ENCODE peak calls at places on chromosomes 12 and 14, in five cellular contexts. N is NT2/D1, A is heart left ventricle, Y is astrocyte of the cerebellum, R is astrocyte of the spinal cord. K is an unnamed sample.

GRCh38 chr12:121797937-121798801 is 4.7 kb upstream of the RHOF start:
- DNase-seq in N (no peak), A (peak; percentile 90), Y (no peak), R (peak; percentile 54), K (no peak)

GRCh38 chr12:99122959-99123358 is 477.9 kb downstream of the APAF1 start:
- DNase-seq in N (no peak), A (no peak), Y (no peak), R (no peak), K (no peak)

GRCh38 chr12:111408686-111409402 is 3.1 kb downstream of the SH2B3 start:
- DNase-seq in N (no peak), A (no peak), Y (no peak), R (no peak), K (no peak)

GRCh38 chr12:53737951-53738833 is 10.9 kb upstream of the CALCOCO1 start:
- DNase-seq in N (no peak), A (no peak), Y (no peak), R (no peak), K (no peak)

GRCh38 chr14:52563120-52563519 is 10.5 kb downstream of the GPR137C start:
- DNase-seq in N (no peak), A (no peak), Y (no peak), R (peak; percentile 46), K (peak; percentile 5)

GRCh38 chr14:69464379-69464778 is 20.1 kb upstream of the PLEKHD1 start:
- DNase-seq in N (no peak), A (no peak), Y (no peak), R (no peak), K (no peak)

GRCh38 chr12:24025153-24025798 is 75.8 kb upstream of the SOX5 start:
- DNase-seq in N (peak; percentile 23), A (no peak), Y (no peak), R (peak; percentile 16), K (no peak)

GRCh38 chr12:111246477-111247011 is 122.4 kb downstream of the PHETA1 start:
- DNase-seq in N (no peak), A (no peak), Y (no peak), R (no peak), K (no peak)

GRCh38 chr14:67982711-67983608 is 163.4 kb downstream of the RAD51B start:
- DNase-seq in N (no peak), A (no peak), Y (no peak), R (no peak), K (no peak)

GRCh38 chr14:67973415-67973814 is 153.8 kb downstream of the RAD51B start:
- DNase-seq in N (no peak), A (no peak), Y (no peak), R (no peak), K (no peak)

GRCh38 chr14:67971627-67972625 is 152.3 kb downstream of the RAD51B start:
- DNase-seq in N (no peak), A (no peak), Y (no peak), R (peak; percentile 33), K (no peak)

GRCh38 chr14:67975429-67975828 is 155.8 kb downstream of the RAD51B start:
- DNase-seq in N (no peak), A (no peak), Y (no peak), R (no peak), K (no peak)

GRCh38 chr14:67977468-67978034 is 158.0 kb downstream of the RAD51B start:
- DNase-seq in N (no peak), A (no peak), Y (no peak), R (no peak), K (no peak)
- H3K4me3 ChIP-seq in N (no peak overlapping the region), A (no peak overlapping the region), Y (no peak overlapping the region), R (no peak overlapping the region), K (no peak overlapping the region)

GRCh38 chr12:9752145-9752717 is 8.5 kb downstream of the CD69 start:
- DNase-seq in N (no peak), A (no peak), Y (no peak), R (no peak), K (no peak)

GRCh38 chr12:9753042-9753820 is 7.5 kb downstream of the CD69 start:
- DNase-seq in N (no peak), A (no peak), Y (no peak), R (no peak), K (no peak)

GRCh38 chr12:9754097-9754964 is 6.4 kb downstream of the CD69 start:
- DNase-seq in N (no peak), A (no peak), Y (no peak), R (no peak), K (no peak)

GRCh38 chr12:9751204-9752144 is 9.2 kb downstream of the CD69 start:
- DNase-seq in N (no peak), A (no peak), Y (no peak), R (peak; percentile 34), K (no peak)

DNA sequence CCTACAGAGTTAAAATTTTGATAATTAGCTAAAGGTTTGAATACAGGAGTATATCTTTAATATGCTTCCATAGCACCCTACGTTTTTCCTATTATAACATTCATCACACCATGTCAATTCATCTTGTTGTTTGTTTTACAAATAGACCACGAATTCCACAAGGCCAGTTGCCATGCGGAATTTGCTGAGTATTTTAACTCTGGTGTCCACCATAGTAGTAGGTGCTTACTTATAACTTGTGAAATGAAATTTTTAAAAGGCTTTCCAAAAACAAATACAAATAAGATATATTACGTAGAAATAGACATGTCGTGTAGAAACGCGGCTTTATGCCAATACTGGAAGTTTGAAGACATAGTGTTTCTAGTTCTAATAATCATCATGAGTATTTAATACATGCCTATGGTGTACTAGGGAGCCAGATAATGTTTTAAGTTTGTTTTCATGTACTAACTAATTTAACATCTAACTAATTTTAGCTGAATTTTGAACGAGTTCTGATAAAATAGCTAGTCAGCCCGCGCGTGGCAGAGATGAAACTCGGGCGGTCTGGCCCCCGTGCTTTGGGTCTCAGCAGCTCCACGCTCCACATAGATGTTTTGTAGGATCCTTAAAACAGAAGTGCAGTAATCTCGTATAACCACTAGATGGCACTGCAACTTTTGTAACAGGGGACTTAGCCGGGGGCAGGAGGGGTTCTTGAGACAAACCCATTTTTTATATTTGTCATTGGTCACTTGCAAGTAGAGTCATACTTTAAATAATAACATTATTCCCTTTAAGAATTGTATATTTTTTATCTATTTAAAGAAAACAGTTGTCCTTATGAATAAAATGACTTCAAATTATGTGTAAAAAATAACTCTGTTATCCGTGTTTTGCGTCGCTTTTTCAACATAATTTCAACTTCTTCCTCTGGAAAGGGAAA is 10.2 kb downstream of the CD69 start:
- DNase-seq in N (peak; percentile 80), A (peak; percentile 34), Y (peak; percentile 36), R (peak; percentile 74), K (peak; percentile 14)
- H3K4me3 ChIP-seq in N (no peak overlapping the region), A (no peak overlapping the region), Y (no peak overlapping the region), R (no peak overlapping the region), K (no peak overlapping the region)

GRCh38 chr14:70642313-70643235 is 858 bp downstream of the TTC9 start:
- DNase-seq in N (no peak), A (no peak), Y (no peak), R (no peak), K (no peak)

GRCh38 chr14:70648374-70648773 is 6.7 kb downstream of the TTC9 start:
- DNase-seq in N (no peak), A (peak; percentile 52), Y (no peak), R (no peak), K (no peak)

GRCh38 chr14:70644016-70644415 is 2.3 kb downstream of the TTC9 start:
- DNase-seq in N (no peak), A (no peak), Y (no peak), R (no peak), K (no peak)

GRCh38 chr14:70646705-70647104 is 5.0 kb downstream of the TTC9 start:
- DNase-seq in N (no peak), A (no peak), Y (no peak), R (no peak), K (no peak)

DNA sequence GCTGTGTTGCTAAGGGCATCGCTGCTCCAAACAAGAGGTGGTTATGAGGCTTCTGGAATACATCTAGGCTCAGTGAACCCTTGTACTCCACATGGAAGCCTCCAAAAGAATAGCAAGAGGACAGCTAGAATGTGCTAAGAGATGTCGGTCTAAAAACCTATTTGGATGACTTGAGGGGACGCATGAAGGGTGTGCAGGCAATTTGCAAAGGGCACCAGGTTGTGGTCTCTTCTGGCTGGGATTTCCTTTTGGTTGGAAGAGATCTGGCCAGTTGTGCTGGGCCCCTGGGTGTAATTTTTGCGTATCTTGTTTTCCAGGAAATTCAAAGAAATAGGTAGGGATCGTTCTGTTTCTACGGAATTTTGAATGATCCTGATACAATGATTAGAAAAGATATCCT is 4.2 kb downstream of the TTC9 start:
- DNase-seq in N (no peak), A (no peak), Y (no peak), R (no peak), K (no peak)
- H3K4me3 ChIP-seq in N (no peak overlapping the region), A (no peak overlapping the region), Y (no peak overlapping the region), R (no peak overlapping the region), K (no peak overlapping the region)

GRCh38 chr12:65536876-65537661 is 258.6 kb downstream of the MSRB3 start:
- DNase-seq in N (no peak), A (peak; percentile 27), Y (peak; percentile 100), R (peak; percentile 100), K (peak; percentile 100)
- H3K4me3 ChIP-seq in N (no peak overlapping the region), A (no peak overlapping the region), Y (no peak overlapping the region), R (no peak overlapping the region), K (no peak overlapping the region)

GRCh38 chr14:75979641-75980422 is 2.0 kb downstream of the TGFB3 start:
- DNase-seq in N (no peak), A (peak; percentile 58), Y (no peak), R (no peak), K (no peak)

GRCh38 chr14:75981826-75982723 is at the start of gene TGFB3:
- DNase-seq in N (no peak), A (peak; percentile 87), Y (peak; percentile 78), R (peak; percentile 96), K (peak; percentile 86)

GRCh38 chr14:75981426-75981825 is 369 bp downstream of the TGFB3 start:
- DNase-seq in N (no peak), A (no peak), Y (no peak), R (no peak), K (no peak)

GRCh38 chr14:75979071-75979571 is 2.7 kb downstream of the TGFB3 start:
- DNase-seq in N (no peak), A (no peak), Y (no peak), R (peak; percentile 47), K (no peak)

GRCh38 chr14:75980856-75981255 is 939 bp downstream of the TGFB3 start:
- DNase-seq in N (no peak), A (peak; percentile 47), Y (no peak), R (no peak), K (no peak)
- H3K4me3 ChIP-seq in N (no peak overlapping the region), A (peak overlapping the region; percentile 81), Y (peak overlapping the region; percentile 62), R (peak overlapping the region; percentile 55), K (peak overlapping the region; percentile 45)

GRCh38 chr14:30230719-30231118 is 303.1 kb upstream of the PRKD1 start:
- DNase-seq in N (no peak), A (no peak), Y (no peak), R (no peak), K (no peak)

GRCh38 chr14:30227871-30228270 is 300.2 kb upstream of the PRKD1 start:
- DNase-seq in N (no peak), A (no peak), Y (no peak), R (peak; percentile 60), K (no peak)

GRCh38 chr14:30225171-30225570 is 297.5 kb upstream of the PRKD1 start:
- DNase-seq in N (no peak), A (no peak), Y (no peak), R (no peak), K (no peak)

GRCh38 chr14:30223966-30224365 is 296.3 kb upstream of the PRKD1 start:
- DNase-seq in N (no peak), A (no peak), Y (no peak), R (no peak), K (no peak)

DNA sequence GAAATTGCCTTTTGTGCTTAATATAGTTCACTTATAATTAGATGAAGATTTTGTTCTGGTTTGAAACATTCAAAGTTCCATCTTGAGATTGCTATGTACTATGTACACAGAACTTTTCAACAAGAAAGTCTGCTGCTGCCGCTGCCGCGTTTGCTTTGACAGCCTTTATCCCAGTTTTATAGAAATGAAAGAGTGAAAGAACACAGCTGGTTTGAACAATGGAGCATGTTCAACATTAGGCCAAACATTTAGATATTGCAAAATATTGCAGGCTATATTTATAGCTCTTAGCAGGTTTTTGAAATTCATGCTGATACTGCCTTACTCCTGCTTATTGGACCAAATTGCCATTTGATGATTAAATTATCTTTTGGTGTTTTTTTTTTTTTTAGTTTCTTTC is 299.8 kb upstream of the PRKD1 start:
- DNase-seq in N (no peak), A (peak; percentile 24), Y (no peak), R (no peak), K (no peak)
- H3K4me3 ChIP-seq in N (no peak overlapping the region), A (no peak overlapping the region), Y (no peak overlapping the region), R (no peak overlapping the region), K (no peak overlapping the region)